ENCODE peak calls at places on chromosomes 13 and 19, in ten cellular contexts. E is adrenal gland, H is IMR-90, X is AG04450, D is mucosa of descending colon, B is heart left ventricle, G is psoas muscle, N is bronchial epithelial cell, L is uterus, W is endodermal cell. O is an unnamed sample.

GRCh38 chr13:105814902-105815250 is 720.6 kb downstream of the EFNB2 start:
- DNase-seq in E (no peak), H (no peak), X (no peak), D (no peak), B (no peak), G (no peak), N (peak), L (no peak), W (no peak), O (no peak)

GRCh38 chr19:49997709-49998108 is 27.5 kb downstream of the VRK3 start:
- DNase-seq in E (no peak), H (peak), X (no peak), D (no peak), B (no peak), G (no peak), N (peak), L (no peak), W (peak), O (no peak)

GRCh38 chr13:41370736-41371135 is 59.7 kb downstream of the NAA16 start:
- DNase-seq in E (no peak), H (no peak), X (no peak), D (no peak), B (no peak), G (no peak), N (no peak), L (no peak), W (no peak), O (no peak)

GRCh38 chr19:46661735-46662592 is 982 bp upstream of the DACT3 start:
- DNase-seq in E (peak), H (peak), X (peak), D (peak), B (peak), G (peak), N (peak), L (peak), W (peak), O (peak)

GRCh38 chr19:45294291-45295029 is 28.2 kb downstream of the CKM start:
- DNase-seq in E (peak), H (no peak), X (no peak), D (no peak), B (peak), G (peak), N (no peak), L (no peak), W (no peak), O (peak)

GRCh38 chr13:105442941-105443340 is 1092.5 kb downstream of the EFNB2 start:
- DNase-seq in E (no peak), H (peak), X (peak), D (no peak), B (no peak), G (no peak), N (peak), L (no peak), W (no peak), O (no peak)

GRCh38 chr13:97302611-97303010 is 80.5 kb downstream of the MBNL2 start:
- DNase-seq in E (no peak), H (no peak), X (no peak), D (no peak), B (no peak), G (no peak), N (peak), L (no peak), W (no peak), O (no peak)

GRCh38 chr13:21106089-21106488 is 44.7 kb upstream of the LATS2 start:
- DNase-seq in E (no peak), H (peak), X (peak), D (no peak), B (no peak), G (no peak), N (no peak), L (no peak), W (no peak), O (no peak)

GRCh38 chr13:34911159-34911558 is 30.9 kb upstream of the NBEA start:
- DNase-seq in E (no peak), H (no peak), X (no peak), D (no peak), B (no peak), G (no peak), N (no peak), L (no peak), W (no peak), O (no peak)

GRCh38 chr13:99124695-99125334 is 75.8 kb upstream of the UBAC2 start:
- DNase-seq in E (no peak), H (peak), X (no peak), D (no peak), B (no peak), G (no peak), N (peak), L (no peak), W (no peak), O (no peak)

GRCh38 chr19:58568731-58569130 is 4.4 kb downstream of the MZF1 start:
- DNase-seq in E (peak), H (no peak), X (no peak), D (peak), B (peak), G (peak), N (no peak), L (peak), W (no peak), O (no peak)

GRCh38 chr13:89865331-89865833 is 1482.1 kb upstream of the MIR17HG start:
- DNase-seq in E (no peak), H (no peak), X (no peak), D (no peak), B (no peak), G (no peak), N (peak), L (no peak), W (no peak), O (no peak)

GRCh38 chr19:29618434-29618833 is 12.4 kb downstream of the POP4 start:
- DNase-seq in E (no peak), H (no peak), X (no peak), D (no peak), B (no peak), G (no peak), N (no peak), L (no peak), W (no peak), O (no peak)

GRCh38 chr13:28636078-28636477 is 22.9 kb upstream of the POMP start:
- DNase-seq in E (no peak), H (peak), X (no peak), D (no peak), B (no peak), G (no peak), N (no peak), L (no peak), W (no peak), O (no peak)

GRCh38 chr19:29576043-29576442 is 30.0 kb upstream of the POP4 start:
- DNase-seq in E (no peak), H (peak), X (no peak), D (no peak), B (no peak), G (no peak), N (no peak), L (no peak), W (no peak), O (no peak)

GRCh38 chr13:108214511-108215383 is 589 bp downstream of the LIG4 start:
- DNase-seq in E (no peak), H (no peak), X (no peak), D (peak), B (peak), G (peak), N (peak), L (no peak), W (peak), O (no peak)

GRCh38 chr13:113061796-113062425 is 43.7 kb upstream of the F7 start:
- DNase-seq in E (no peak), H (no peak), X (no peak), D (no peak), B (no peak), G (no peak), N (no peak), L (no peak), W (no peak), O (no peak)

GRCh38 chr13:27920677-27921420 is 1.0 kb downstream of the PDX1 start:
- DNase-seq in E (no peak), H (peak), X (no peak), D (peak), B (no peak), G (no peak), N (no peak), L (no peak), W (peak), O (no peak)

GRCh38 chr13:40920826-40921225 is 98.3 kb downstream of the ELF1 start:
- DNase-seq in E (no peak), H (peak), X (peak), D (no peak), B (no peak), G (no peak), N (no peak), L (no peak), W (no peak), O (no peak)

GRCh38 chr19:49775742-49776370 is 9.1 kb downstream of the AP2A1 start:
- DNase-seq in E (no peak), H (no peak), X (no peak), D (no peak), B (no peak), G (no peak), N (no peak), L (no peak), W (no peak), O (no peak)

GRCh38 chr13:32783067-32783466 is 196.8 kb downstream of the PDS5B start:
- DNase-seq in E (no peak), H (peak), X (no peak), D (no peak), B (no peak), G (no peak), N (peak), L (no peak), W (no peak), O (no peak)

GRCh38 chr13:42970824-42971669 is 21.0 kb downstream of the EPSTI1 start:
- DNase-seq in E (peak), H (peak), X (no peak), D (no peak), B (no peak), G (no peak), N (peak), L (no peak), W (peak), O (no peak)

GRCh38 chr13:73767747-73768315 is 366.4 kb downstream of the KLF12 start:
- DNase-seq in E (no peak), H (no peak), X (no peak), D (peak), B (no peak), G (no peak), N (peak), L (no peak), W (peak), O (no peak)

GRCh38 chr19:55333870-55334269 is 5.8 kb upstream of the KMT5C start:
- DNase-seq in E (no peak), H (no peak), X (no peak), D (peak), B (no peak), G (no peak), N (no peak), L (no peak), W (peak), O (no peak)

GRCh38 chr13:107770541-107770940 is 444.8 kb downstream of the LIG4 start:
- DNase-seq in E (no peak), H (no peak), X (no peak), D (no peak), B (no peak), G (no peak), N (no peak), L (no peak), W (no peak), O (no peak)

GRCh38 chr13:71814806-71815205 is 52.2 kb downstream of the DACH1 start:
- DNase-seq in E (no peak), H (no peak), X (no peak), D (no peak), B (no peak), G (no peak), N (no peak), L (no peak), W (no peak), O (no peak)

GRCh38 chr13:106523566-106523965 is 11.9 kb downstream of the EFNB2 start:
- DNase-seq in E (no peak), H (no peak), X (no peak), D (no peak), B (no peak), G (no peak), N (peak), L (no peak), W (no peak), O (no peak)

GRCh38 chr13:57996717-57997116 is 365.2 kb downstream of the PCDH17 start:
- DNase-seq in E (no peak), H (no peak), X (no peak), D (no peak), B (no peak), G (no peak), N (peak), L (no peak), W (no peak), O (no peak)

GRCh38 chr19:18446811-18447359 is 9.0 kb upstream of the ISYNA1 start:
- DNase-seq in E (no peak), H (no peak), X (no peak), D (no peak), B (no peak), G (no peak), N (no peak), L (no peak), W (no peak), O (no peak)

GRCh38 chr19:19594371-19594770 is 24.1 kb downstream of the PBX4 start:
- DNase-seq in E (no peak), H (no peak), X (no peak), D (no peak), B (no peak), G (no peak), N (no peak), L (no peak), W (no peak), O (no peak)

GRCh38 chr19:492091-492531 is 4.2 kb upstream of the MADCAM1 start:
- DNase-seq in E (peak), H (no peak), X (no peak), D (no peak), B (no peak), G (peak), N (no peak), L (no peak), W (peak), O (no peak)

GRCh38 chr13:40922437-40923040 is 96.6 kb downstream of the ELF1 start:
- DNase-seq in E (no peak), H (no peak), X (no peak), D (peak), B (no peak), G (peak), N (no peak), L (peak), W (peak), O (peak)

GRCh38 chr19:10086032-10086903 is at the start of gene SHFL:
- DNase-seq in E (peak), H (peak), X (no peak), D (peak), B (peak), G (peak), N (peak), L (peak), W (peak), O (peak)

GRCh38 chr19:14479985-14480694 is 5.0 kb upstream of the PTGER1 start:
- DNase-seq in E (no peak), H (peak), X (no peak), D (peak), B (no peak), G (peak), N (no peak), L (no peak), W (peak), O (peak)

GRCh38 chr19:21569497-21569870 is 64.1 kb downstream of the ZNF429 start:
- DNase-seq in E (no peak), H (no peak), X (no peak), D (peak), B (peak), G (no peak), N (no peak), L (no peak), W (no peak), O (peak)

GRCh38 chr13:63345835-63346234 is 1930.2 kb upstream of the PCDH20 start:
- DNase-seq in E (no peak), H (no peak), X (no peak), D (no peak), B (no peak), G (no peak), N (no peak), L (no peak), W (no peak), O (no peak)

GRCh38 chr19:51131780-51132680 is 7.3 kb downstream of the SIGLEC9 start:
- DNase-seq in E (peak), H (peak), X (peak), D (no peak), B (peak), G (no peak), N (no peak), L (no peak), W (no peak), O (peak)

GRCh38 chr19:29517412-29517811 is 8.4 kb upstream of the VSTM2B start:
- DNase-seq in E (no peak), H (no peak), X (no peak), D (no peak), B (no peak), G (no peak), N (no peak), L (no peak), W (no peak), O (no peak)

GRCh38 chr13:65917731-65918130 is 1312.4 kb downstream of the PCDH9 start:
- DNase-seq in E (no peak), H (no peak), X (no peak), D (no peak), B (no peak), G (no peak), N (no peak), L (no peak), W (no peak), O (no peak)

GRCh38 chr13:101306773-101307172 is 109.5 kb downstream of the NALCN start:
- DNase-seq in E (no peak), H (no peak), X (no peak), D (no peak), B (no peak), G (no peak), N (no peak), L (no peak), W (no peak), O (no peak)

GRCh38 chr19:7500811-7501450 is 12.1 kb upstream of the PEX11G start:
- DNase-seq in E (peak), H (peak), X (no peak), D (peak), B (no peak), G (peak), N (no peak), L (no peak), W (peak), O (no peak)
- TF ChIP-seq CTCF in E (no peak), H (no peak), X (no peak), D (no peak), B (no peak), G (no peak), N (no peak), L (no peak), W (peak), O (no peak)

GRCh38 chr19:16782719-16783118 is 46.5 kb upstream of the SIN3B start:
- DNase-seq in E (no peak), H (no peak), X (no peak), D (no peak), B (no peak), G (no peak), N (no peak), L (no peak), W (no peak), O (no peak)
- H3K4me3 ChIP-seq in E (no peak), H (no peak), X (no peak), D (no peak), B (no peak), G (no peak), N (no peak), L (no peak), W (no peak), O (no peak)

GRCh38 chr19:35740108-35740422 is 2.2 kb downstream of the IGFLR1 start:
- DNase-seq in E (no peak), H (no peak), X (no peak), D (no peak), B (no peak), G (no peak), N (no peak), L (no peak), W (no peak), O (no peak)

GRCh38 chr19:35740423-35741215 is 1.6 kb downstream of the IGFLR1 start:
- DNase-seq in E (peak), H (peak), X (peak), D (peak), B (peak), G (peak), N (peak), L (peak), W (peak), O (peak)

GRCh38 chr19:35739275-35740107 is 2.8 kb downstream of the IGFLR1 start:
- DNase-seq in E (no peak), H (no peak), X (no peak), D (no peak), B (no peak), G (no peak), N (no peak), L (no peak), W (peak), O (no peak)

GRCh38 chr19:35742121-35742724 is at the start of gene IGFLR1:
- DNase-seq in E (no peak), H (no peak), X (no peak), D (no peak), B (no peak), G (no peak), N (no peak), L (no peak), W (no peak), O (no peak)

GRCh38 chr19:35741216-35741541 is 1.1 kb downstream of the IGFLR1 start:
- DNase-seq in E (no peak), H (no peak), X (no peak), D (no peak), B (no peak), G (no peak), N (no peak), L (no peak), W (no peak), O (no peak)
- TF ChIP-seq CTCF in E (no peak), H (no peak), X (no peak), D (no peak), B (no peak), G (no peak), N (no peak), L (no peak), W (peak), O (no peak)

GRCh38 chr13:44106231-44107152 is 226.8 kb downstream of the LACC1 start:
- DNase-seq in E (no peak), H (no peak), X (no peak), D (no peak), B (peak), G (no peak), N (no peak), L (peak), W (no peak), O (no peak)
- H3K4me3 ChIP-seq in E (no peak), H (no peak), X (no peak), D (no peak), B (no peak), G (no peak), N (no peak), L (no peak), W (no peak), O (no peak)

DNA sequence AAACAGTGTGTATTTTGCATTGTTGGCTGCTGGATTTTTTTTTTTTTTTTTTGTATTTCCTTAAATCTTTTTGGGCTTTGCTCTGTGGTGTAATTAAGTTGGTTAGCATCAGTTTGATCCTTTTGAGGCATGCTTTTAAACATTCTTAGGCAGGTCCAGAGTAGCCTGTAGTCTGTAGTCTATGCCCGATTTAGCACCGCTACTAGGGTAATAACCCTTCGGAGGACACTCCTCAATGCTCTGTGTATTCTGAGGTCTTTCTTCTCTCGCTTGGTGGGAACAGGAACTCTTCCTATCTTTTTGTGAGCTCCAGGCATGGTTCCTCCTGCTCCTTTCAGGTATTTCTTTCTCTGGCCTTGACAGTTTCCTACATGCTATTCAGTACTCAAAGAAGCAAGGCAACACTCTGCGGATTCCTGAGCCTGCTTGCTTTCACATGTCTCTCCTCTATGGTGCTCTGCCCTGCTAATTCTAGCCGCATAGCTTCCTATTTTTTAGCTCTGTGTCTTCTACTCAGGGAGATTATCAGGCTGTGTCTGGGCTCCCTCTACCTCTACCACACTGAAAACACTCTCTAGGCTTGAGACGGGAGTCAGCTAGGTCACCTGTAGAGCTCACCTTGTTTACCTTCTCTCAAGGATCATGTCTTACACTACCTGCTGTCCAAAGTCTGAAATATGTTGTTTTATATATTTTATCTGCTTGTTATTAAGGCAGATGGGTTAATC is 195.1 kb downstream of the NDFIP2 start:
- DNase-seq in E (no peak), H (no peak), X (no peak), D (no peak), B (no peak), G (no peak), N (peak), L (no peak), W (no peak), O (no peak)
- TF ChIP-seq CTCF in E (no peak), H (no peak), X (no peak), D (no peak), B (no peak), G (no peak), N (peak), L (no peak), W (peak), O (peak)

DNA sequence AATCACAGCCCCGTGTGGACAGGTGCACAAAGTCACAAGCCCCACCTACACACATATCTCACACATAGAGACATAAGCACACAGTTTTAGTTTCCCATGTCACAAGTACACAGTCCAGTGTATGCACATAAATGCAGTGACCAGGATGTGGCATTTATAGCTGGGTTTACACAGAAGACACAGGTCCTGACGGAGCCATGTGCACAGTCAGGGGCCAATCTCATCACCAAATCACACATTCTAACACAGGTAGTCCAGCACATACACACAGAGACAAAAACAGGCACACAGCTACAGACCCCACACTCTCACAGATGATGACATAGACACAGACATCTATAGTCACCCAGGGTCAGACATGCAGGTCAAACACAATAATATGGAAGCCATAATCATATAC is 2.2 kb downstream of the NUMBL start:
- DNase-seq in E (no peak), H (no peak), X (no peak), D (no peak), B (no peak), G (no peak), N (peak), L (no peak), W (no peak), O (no peak)
- H3K4me3 ChIP-seq in E (no peak), H (peak), X (peak), D (no peak), B (peak), G (peak), N (no peak), L (no peak), W (peak), O (peak)